ENCODE peak calls at places on chromosomes 12 and 14, in five cellular contexts. V is CD8-positive, alpha-beta T cell; P is ascending aorta; C is PC-3; Z is uterus. D is an unnamed sample.

GRCh38 chr12:13661005-13661887 is 320.2 kb downstream of the GRIN2B start:
- DNase-seq in V (no peak), C (peak; percentile 53), P (no peak), Z (peak; percentile 17), D (no peak)

GRCh38 chr12:105041186-105041585 is 43.1 kb downstream of the ALDH1L2 start:
- DNase-seq in V (no peak), Z (no peak), C (no peak), P (no peak), D (no peak)

GRCh38 chr12:51771008-51771407 is 77.5 kb downstream of the FIGNL2 start:
- DNase-seq in Z (no peak), C (no peak), P (no peak), V (no peak), D (no peak)

GRCh38 chr12:18422849-18423248 is 161.5 kb downstream of the PIK3C2G start:
- DNase-seq in P (no peak), V (no peak), Z (no peak), C (no peak), D (no peak)

GRCh38 chr12:78209851-78210493 is 379.3 kb downstream of the NAV3 start:
- DNase-seq in P (no peak), V (no peak), Z (no peak), C (no peak), D (no peak)

GRCh38 chr14:99860219-99860618 is 67.0 kb downstream of the EML1 start:
- DNase-seq in Z (no peak), P (no peak), V (no peak), C (no peak), D (no peak)

GRCh38 chr12:105331805-105332251 is 1.3 kb downstream of the C12orf75 start:
- DNase-seq in V (peak; percentile 45), P (no peak), C (peak; percentile 64), Z (no peak), D (no peak)

GRCh38 chr12:2248087-2248900 is 195.5 kb downstream of the CACNA1C start:
- DNase-seq in C (no peak), V (no peak), P (no peak), Z (no peak), D (no peak)

GRCh38 chr14:34362625-34363251 is 99.3 kb downstream of the SPTSSA start:
- DNase-seq in P (no peak), Z (no peak), C (no peak), V (no peak), D (no peak)

GRCh38 chr14:32508281-32508680 is 179.2 kb downstream of the AKAP6 start:
- DNase-seq in C (no peak), V (no peak), Z (no peak), P (no peak), D (no peak)

GRCh38 chr14:80150301-80150700 is 61.0 kb downstream of the DIO2 start:
- DNase-seq in C (peak; percentile 83), V (no peak), Z (no peak), P (no peak), D (no peak)

GRCh38 chr12:131487379-131488129 is 223.3 kb upstream of the SFSWAP start:
- DNase-seq in C (peak; percentile 56), P (no peak), Z (peak; percentile 49), V (no peak), D (no peak)

GRCh38 chr12:115144425-115144824 is 460.4 kb upstream of the TBX3 start:
- DNase-seq in P (no peak), Z (no peak), C (no peak), V (no peak), D (no peak)

GRCh38 chr14:95471526-95472304 is 44.7 kb downstream of the SYNE3 start:
- DNase-seq in Z (peak; percentile 66), C (no peak), P (no peak), V (no peak), D (no peak)

GRCh38 chr14:63982156-63982555 is 129.4 kb downstream of the SYNE2 start:
- DNase-seq in Z (no peak), C (no peak), P (no peak), V (no peak), D (no peak)

GRCh38 chr12:112148031-112148513 is 22.7 kb downstream of the TRAFD1 start:
- DNase-seq in C (peak; percentile 89), V (no peak), Z (no peak), P (no peak), D (no peak)

GRCh38 chr14:102927878-102928411 is 5.5 kb downstream of the AMN start:
- DNase-seq in P (no peak), Z (no peak), C (no peak), V (no peak), D (peak; percentile 65)
- H3K4me3 ChIP-seq in P (peak overlapping the region; percentile 57), Z (peak overlapping the region; percentile 33), C (no peak overlapping the region), V (peak overlapping the region; percentile 70), D (peak overlapping the region; percentile 57)

GRCh38 chr12:29562167-29562776 is 64.8 kb upstream of the OVCH1 start:
- DNase-seq in P (no peak), Z (peak; percentile 56), C (no peak), V (no peak), D (no peak)
- H3K27ac ChIP-seq in P (peak overlapping the region; percentile 58), Z (peak overlapping the region; percentile 54), C (no peak overlapping the region), V (no peak overlapping the region), D (peak overlapping the region; percentile 74)

GRCh38 chr14:101876539-101876938 is 87.8 kb upstream of the DYNC1H1 start:
- DNase-seq in Z (peak; percentile 85), P (peak; percentile 58), C (no peak), V (peak; percentile 66), D (peak; percentile 81)
- H3K4me1 ChIP-seq in Z (peaks cover 3% of the 10 kb centered on the region), P (no peaks in the 10 kb centered on the region), C (peaks cover 5% of the 10 kb centered on the region), V (peaks cover 58% of the 10 kb centered on the region), D (peaks cover 34% of the 10 kb centered on the region)

DNA sequence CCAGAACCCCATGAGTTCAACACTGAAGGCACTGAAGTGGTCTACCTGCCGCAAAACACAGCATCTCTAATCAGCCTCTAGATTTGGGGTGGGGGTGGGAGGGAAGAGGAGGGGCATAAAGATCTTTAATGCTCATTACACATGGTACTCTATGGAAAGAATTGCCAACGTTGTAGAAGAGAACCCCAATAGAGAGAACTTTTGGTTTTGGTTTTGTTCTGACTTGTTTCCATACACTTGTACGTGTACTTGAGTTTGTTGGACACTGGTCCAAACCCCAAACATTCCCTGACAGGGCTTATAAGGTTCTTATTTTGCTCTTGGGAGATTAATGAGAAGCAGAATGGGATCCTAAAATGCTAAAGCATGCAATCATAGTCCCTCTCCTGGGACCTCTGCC is 31.0 kb downstream of the GNPTAB start:
- DNase-seq in P (no peak), C (no peak), V (no peak), Z (no peak), D (no peak)
- H3K4me3 ChIP-seq in P (no peak overlapping the region), C (no peak overlapping the region), V (no peak overlapping the region), Z (no peak overlapping the region), D (no peak overlapping the region)

GRCh38 chr12:27192118-27192802 is 51.8 kb upstream of the STK38L start:
- DNase-seq in C (no peak), V (no peak), P (no peak), Z (no peak), D (no peak)
- H3K27ac ChIP-seq in C (no peak overlapping the region), V (no peak overlapping the region), P (peak overlapping the region; percentile 95), Z (peak overlapping the region; percentile 64), D (no peak overlapping the region)

DNA sequence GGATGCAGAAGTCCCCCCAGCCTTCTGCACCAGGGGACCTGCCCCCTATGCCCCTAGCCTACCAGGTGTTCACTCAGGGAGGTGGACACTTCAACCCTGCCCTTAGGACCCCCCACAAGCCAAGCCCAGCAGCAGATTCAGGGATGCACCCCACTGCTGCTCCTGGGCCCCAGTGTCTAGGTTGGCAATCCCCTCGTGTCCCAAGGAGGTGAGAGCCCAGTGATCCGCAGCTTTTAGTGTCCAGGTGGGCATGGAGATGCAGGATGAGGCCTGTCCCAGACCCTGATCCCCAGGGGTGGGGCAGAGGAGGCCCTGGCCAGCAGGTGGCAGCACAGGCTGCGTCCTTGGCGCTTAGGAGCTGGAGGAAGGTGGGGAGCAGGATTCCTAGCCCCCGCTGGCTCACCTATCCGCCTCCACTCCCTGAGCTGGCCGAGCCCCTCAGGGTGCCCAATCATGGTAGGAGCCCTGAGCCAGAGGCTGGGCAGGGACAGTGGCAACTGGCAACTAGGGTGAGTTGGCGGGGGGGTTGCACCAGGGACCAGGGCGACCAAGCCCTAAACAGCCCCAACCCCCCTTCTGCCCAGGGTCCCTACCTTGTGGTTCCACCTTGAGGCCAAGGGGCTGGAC is 4.1 kb downstream of the CKB start:
- DNase-seq in Z (peak; percentile 75), V (peak; percentile 70), P (no peak), C (peak; percentile 71), D (peak; percentile 79)
- H3K4me1 ChIP-seq in Z (peaks cover 3% of the 10 kb centered on the region), V (peaks cover 24% of the 10 kb centered on the region), P (peaks cover 31% of the 10 kb centered on the region), C (peaks cover 9% of the 10 kb centered on the region), D (peaks cover 66% of the 10 kb centered on the region)

DNA sequence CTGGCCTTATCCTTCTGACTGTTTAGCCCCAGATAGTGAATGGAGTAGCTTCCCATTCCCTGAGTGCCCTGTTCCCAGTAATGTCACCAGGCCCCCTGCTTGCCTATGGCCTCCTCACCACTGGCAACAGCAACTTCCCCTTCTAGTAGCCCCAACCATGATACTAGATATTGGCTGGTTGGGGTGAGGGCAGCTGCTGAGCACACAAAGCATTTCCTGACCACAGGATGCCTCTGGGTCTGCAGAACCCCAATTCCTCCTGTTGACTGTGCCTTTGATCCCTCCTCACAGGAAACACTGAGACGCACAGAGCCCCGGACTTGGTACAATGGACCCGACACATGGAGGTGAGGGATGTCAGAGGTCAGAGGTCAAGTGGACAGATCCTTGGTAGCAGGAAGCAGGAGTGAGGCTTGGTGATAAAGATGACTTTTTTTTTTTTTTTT is 597 bp downstream of the SOAT2 start:
- DNase-seq in C (no peak), V (peak; percentile 16), Z (no peak), P (no peak), D (no peak)
- H3K4me3 ChIP-seq in C (no peak overlapping the region), V (no peak overlapping the region), Z (no peak overlapping the region), P (no peak overlapping the region), D (no peak overlapping the region)

GRCh38 chr14:68401320-68401719 is 391.5 kb downstream of the ZFP36L1 start:
- DNase-seq in Z (no peak), V (no peak), C (no peak), P (no peak), D (no peak)
- H3K27ac ChIP-seq in Z (peak overlapping the region; percentile 78), V (no peak overlapping the region), C (no peak overlapping the region), P (peak overlapping the region; percentile 43), D (no peak overlapping the region)